ENCODE peak calls at places on chromosome 22, in five cellular contexts. L is mammary epithelial cell, N is IMR-90, A is stomach, J is cardiac muscle cell. M is an unnamed sample.

GRCh38 chr22:49918911-49919881 is 762 bp downstream of the CRELD2 start:
- DNase-seq in A (no peak), L (no peak), N (no peak), J (no peak), M (no peak)

GRCh38 chr22:27776410-27776958 is 25.1 kb downstream of the MN1 start:
- DNase-seq in J (no peak), L (no peak), A (no peak), N (no peak), M (no peak)

GRCh38 chr22:19850482-19851109 is 4.1 kb downstream of the GNB1L start:
- DNase-seq in N (no peak), J (no peak), A (no peak), L (no peak), M (no peak)

GRCh38 chr22:49513358-49513851 is 314.3 kb downstream of the BRD1 start:
- DNase-seq in J (no peak), L (no peak), N (no peak), A (peak; percentile 8), M (no peak)

GRCh38 chr22:49570032-49570848 is 257.4 kb downstream of the BRD1 start:
- DNase-seq in A (peak; percentile 10), L (no peak), N (no peak), J (no peak), M (no peak)

GRCh38 chr22:47215851-47216250 is 453.4 kb downstream of the TBC1D22A start:
- DNase-seq in J (no peak), A (peak; percentile 5), L (no peak), N (no peak), M (no peak)

GRCh38 chr22:20951932-20952380 is 15.1 kb upstream of the AIFM3 start:
- DNase-seq in N (no peak), L (no peak), A (no peak), J (no peak), M (no peak)

GRCh38 chr22:46528121-46528610 is 9.3 kb downstream of the CELSR1 start:
- DNase-seq in L (peak; percentile 96), N (peak; percentile 64), A (no peak), J (no peak), M (peak; percentile 82)

GRCh38 chr22:19844423-19845368 is 10.0 kb downstream of the GNB1L start:
- DNase-seq in N (peak; percentile 40), J (no peak), L (no peak), A (peak; percentile 57), M (peak; percentile 41)

GRCh38 chr22:43389227-43389836 is 22.5 kb upstream of the MPPED1 start:
- DNase-seq in A (no peak), J (no peak), N (no peak), L (no peak), M (no peak)

GRCh38 chr22:42564699-42565098 is 10.9 kb downstream of the SERHL2 start:
- DNase-seq in L (no peak), N (no peak), A (no peak), J (no peak), M (no peak)

GRCh38 chr22:17912942-17913704 is 111.2 kb downstream of the MICAL3 start:
- DNase-seq in L (no peak), A (no peak), J (peak; percentile 53), N (no peak), M (no peak)

GRCh38 chr22:41998361-41999261 is at the start of gene WBP2NL:
- DNase-seq in A (peak; percentile 92), L (peak; percentile 75), J (no peak), N (peak; percentile 51), M (no peak)

GRCh38 chr22:48449466-48450187 is 1378.0 kb downstream of the BRD1 start:
- DNase-seq in N (no peak), J (no peak), A (no peak), L (no peak), M (peak; percentile 51)

GRCh38 chr22:45774016-45774670 is 102.5 kb downstream of the ATXN10 start:
- DNase-seq in L (no peak), N (no peak), J (no peak), A (no peak), M (no peak)

GRCh38 chr22:39234867-39235687 is 9.7 kb downstream of the PDGFB start:
- DNase-seq in N (no peak), A (peak; percentile 75), J (no peak), L (peak; percentile 63), M (no peak)

GRCh38 chr22:36212896-36213295 is 11.3 kb upstream of the APOL4 start:
- DNase-seq in L (no peak), N (no peak), J (no peak), A (no peak), M (no peak)

GRCh38 chr22:17633217-17633997 is 4.9 kb upstream of the ATP6V1E1 start:
- DNase-seq in N (peak; percentile 92), L (peak; percentile 97), A (no peak), J (no peak), M (peak; percentile 74)

GRCh38 chr22:50526849-50527801 is 1.7 kb upstream of the SCO2 start:
- DNase-seq in A (peak; percentile 72), L (no peak), J (peak; percentile 54), N (no peak), M (no peak)

GRCh38 chr22:47739216-47739615 is 976.8 kb downstream of the TBC1D22A start:
- DNase-seq in L (no peak), A (no peak), N (no peak), J (no peak), M (no peak)

GRCh38 chr22:41364233-41364632 is 17.5 kb upstream of the TEF start:
- DNase-seq in L (no peak), J (no peak), A (no peak), N (no peak), M (no peak)

GRCh38 chr22:49699476-49699875 is 128.2 kb downstream of the BRD1 start:
- DNase-seq in A (no peak), N (no peak), L (no peak), J (no peak), M (no peak)

GRCh38 chr22:45905924-45906865 is 70.8 kb downstream of the WNT7B start:
- DNase-seq in L (no peak), J (peak; percentile 21), A (no peak), N (peak; percentile 62), M (peak; percentile 81)

GRCh38 chr22:27488456-27489224 is 312.9 kb downstream of the MN1 start:
- DNase-seq in J (no peak), A (peak; percentile 39), N (no peak), L (no peak), M (no peak)

GRCh38 chr22:47225080-47225930 is 462.9 kb downstream of the TBC1D22A start:
- DNase-seq in A (no peak), L (no peak), N (no peak), J (no peak), M (no peak)

GRCh38 chr22:20799449-20799848 is 25.5 kb downstream of the SERPIND1 start:
- DNase-seq in J (no peak), N (no peak), L (peak; percentile 16), A (no peak), M (no peak)

GRCh38 chr22:35892192-35892591 is 136.4 kb downstream of the RBFOX2 start:
- DNase-seq in J (no peak), N (peak; percentile 75), L (peak; percentile 82), A (no peak), M (no peak)

GRCh38 chr22:48301421-48301820 is 1526.3 kb downstream of the BRD1 start:
- DNase-seq in J (no peak), L (no peak), N (no peak), A (no peak), M (no peak)

GRCh38 chr22:50189184-50189848 is 3.6 kb downstream of the TRABD start:
- DNase-seq in A (peak; percentile 68), N (no peak), J (no peak), L (no peak), M (no peak)

GRCh38 chr22:35739642-35740041 is 22.0 kb downstream of the APOL5 start:
- DNase-seq in L (no peak), J (no peak), A (peak; percentile 23), N (no peak), M (no peak)

GRCh38 chr22:46240073-46240472 is 10.0 kb downstream of the CDPF1 start:
- DNase-seq in J (no peak), N (no peak), L (no peak), A (no peak), M (no peak)

GRCh38 chr22:20124083-20124787 is 7.2 kb upstream of the TRMT2A start:
- DNase-seq in N (no peak), A (no peak), L (no peak), J (no peak), M (no peak)

GRCh38 chr22:36417281-36417686 is 29.5 kb upstream of the MYH9 start:
- DNase-seq in N (peak; percentile 73), J (no peak), L (peak; percentile 96), A (peak; percentile 84), M (peak; percentile 83)

GRCh38 chr22:29011868-29012428 is 49.7 kb downstream of the C22orf31 start:
- DNase-seq in A (no peak), J (no peak), L (no peak), N (no peak), M (no peak)

DNA sequence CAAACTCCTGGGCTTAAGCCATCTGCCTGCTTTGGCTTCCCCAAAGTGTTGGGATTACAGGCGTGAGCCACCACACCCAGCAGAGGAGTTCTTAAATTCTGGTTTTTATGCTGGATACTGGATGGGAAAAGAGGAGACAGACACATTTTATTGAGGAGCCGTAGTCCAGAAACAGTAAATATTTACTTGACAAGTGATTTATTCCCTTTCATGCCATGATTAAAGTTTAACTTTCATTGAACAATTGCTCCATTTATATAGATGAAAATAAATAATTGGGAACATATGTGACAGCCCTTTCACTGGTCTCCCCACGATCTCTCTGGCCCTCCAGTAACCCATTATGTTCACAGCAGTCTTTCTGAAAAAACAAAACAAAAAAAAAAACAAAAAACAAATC is 19.4 kb upstream of the GRK3 start:
- DNase-seq in A (no peak), J (no peak), N (no peak), L (no peak), M (no peak)
- H3K27ac ChIP-seq in A (no peak overlapping the region), J (no peak overlapping the region), N (no peak overlapping the region), L (no peak overlapping the region), M (no peak overlapping the region)

GRCh38 chr22:44628273-44628672 is 73.7 kb upstream of the PRR5 start:
- DNase-seq in L (no peak), N (no peak), A (no peak), J (no peak), M (no peak)
- H3K4me1 ChIP-seq in L (no peaks in the 10 kb centered on the region), N (peaks cover 3% of the 10 kb centered on the region), A (no peaks in the 10 kb centered on the region), J (no peaks in the 10 kb centered on the region), M (no peaks in the 10 kb centered on the region)

GRCh38 chr22:37797874-37798500 is 9.7 kb upstream of the GCAT start:
- DNase-seq in N (no peak), J (no peak), L (no peak), A (no peak), M (no peak)
- H3K27ac ChIP-seq in N (no peak overlapping the region), J (no peak overlapping the region), L (no peak overlapping the region), A (no peak overlapping the region), M (no peak overlapping the region)

GRCh38 chr22:33927752-33928151 is 7.5 kb upstream of the LARGE1 start:
- DNase-seq in J (no peak), N (no peak), A (no peak), L (no peak), M (no peak)
- H3K4me1 ChIP-seq in J (peaks cover 8% of the 10 kb centered on the region), N (no peaks in the 10 kb centered on the region), A (peaks cover 12% of the 10 kb centered on the region), L (peaks cover 4% of the 10 kb centered on the region), M (peaks cover 7% of the 10 kb centered on the region)

GRCh38 chr22:30668306-30668655 is 606 bp upstream of the DUSP18 start:
- DNase-seq in N (no peak), A (no peak), L (no peak), J (no peak), M (no peak)
- H3K27ac ChIP-seq in N (no peak overlapping the region), A (peak overlapping the region; percentile 68), L (peak overlapping the region; percentile 65), J (no peak overlapping the region), M (no peak overlapping the region)

M was measured in SJSA1.